ENCODE peak calls at places on chromosomes 3 and 15, in five cellular contexts. Q is EL, N is iris pigment epithelial cell, W is HepG2, D is A549. V is an unnamed sample.
A peak's percentile ranks its signal among the peaks of the same experiment; 100 is the strongest.

GRCh38 chr3:141110322-141110721 is 59.2 kb downstream of the SPSB4 start:
- DNase-seq in D (no peak), Q (no peak), N (no peak), W (no peak), V (no peak)

GRCh38 chr3:133821767-133822638 is 16.4 kb downstream of the SRPRB start:
- DNase-seq in N (peak; percentile 47), D (no peak), Q (peak; percentile 82), W (peak; percentile 83), V (peak; percentile 73)

GRCh38 chr3:30964612-30965011 is 70.2 kb upstream of the GADL1 start:
- DNase-seq in Q (no peak), W (no peak), N (no peak), D (no peak), V (no peak)

GRCh38 chr3:177333535-177334495 is 136.5 kb upstream of the TBL1XR1 start:
- DNase-seq in D (no peak), W (no peak), Q (no peak), N (no peak), V (no peak)

GRCh38 chr15:58433597-58434333 is 2.0 kb downstream of the LIPC start:
- DNase-seq in D (no peak), W (no peak), Q (no peak), N (no peak), V (no peak)

GRCh38 chr3:193530231-193531165 is 24.2 kb downstream of the ATP13A4 start:
- DNase-seq in Q (no peak), D (no peak), N (no peak), W (no peak), V (no peak)

GRCh38 chr3:196793224-196793623 is 53.6 kb downstream of the PAK2 start:
- DNase-seq in D (peak; percentile 60), N (peak; percentile 94), W (peak; percentile 84), Q (peak; percentile 95), V (peak; percentile 61)

GRCh38 chr3:117479095-117479494 is 769.5 kb downstream of the TUSC7 start:
- DNase-seq in N (no peak), D (no peak), Q (no peak), W (no peak), V (no peak)

GRCh38 chr3:13106308-13106970 is 33.2 kb upstream of the IQSEC1 start:
- DNase-seq in D (peak; percentile 44), N (no peak), Q (peak; percentile 68), W (peak; percentile 40), V (peak; percentile 28)

GRCh38 chr3:177932750-177933660 is 603.2 kb upstream of the KCNMB2 start:
- DNase-seq in D (no peak), W (no peak), Q (peak; percentile 17), N (peak; percentile 61), V (no peak)

GRCh38 chr15:83282859-83283812 is 1.3 kb downstream of the BNC1 start:
- DNase-seq in N (peak; percentile 51), W (no peak), Q (peak; percentile 51), D (no peak), V (no peak)

GRCh38 chr3:138833908-138834358 is 795 bp downstream of the PIK3CB start:
- DNase-seq in D (no peak), N (peak; percentile 33), W (no peak), Q (peak; percentile 32), V (no peak)

GRCh38 chr3:188869628-188870027 is 302.1 kb upstream of the TPRG1 start:
- DNase-seq in D (no peak), W (no peak), N (peak; percentile 47), Q (no peak), V (no peak)